ENCODE peak calls at places on chromosomes 11 and 22, in eight cellular contexts. B is right lobe of liver, D is A549, C is heart left ventricle, X is spleen, T is sigmoid colon, J is upper lobe of left lung, R is ovary. N is an unnamed sample.

GRCh38 chr11:131534611-131535010 is 164.2 kb downstream of the NTM start:
- DNase-seq in J (no peak), D (no peak), C (no peak), X (no peak), T (no peak), R (no peak), B (no peak), N (no peak)

GRCh38 chr11:93908689-93909088 is 58.3 kb upstream of the VSTM5 start:
- DNase-seq in T (no peak), R (no peak), J (no peak), X (no peak), C (no peak), D (peak), B (no peak), N (no peak)

GRCh38 chr11:48018561-48019229 is 38.3 kb downstream of the PTPRJ start:
- DNase-seq in T (no peak), J (no peak), C (no peak), D (no peak), X (peak), R (no peak), B (no peak), N (no peak)

GRCh38 chr22:36741204-36741793 is 34.6 kb downstream of the IFT27 start:
- DNase-seq in B (no peak), T (peak), J (no peak), X (no peak), R (no peak), C (no peak), D (peak), N (no peak)

GRCh38 chr22:46390652-46391301 is 55.3 kb downstream of the TRMU start:
- DNase-seq in T (no peak), R (peak), C (peak), J (no peak), B (peak), X (no peak), D (no peak), N (no peak)

GRCh38 chr11:5992604-5993251 is 5.9 kb upstream of the OR52L1 start:
- DNase-seq in D (peak), B (no peak), J (no peak), R (no peak), C (no peak), T (no peak), X (no peak), N (no peak)

GRCh38 chr22:33325232-33326004 is 267.2 kb upstream of the SYN3 start:
- DNase-seq in J (no peak), R (no peak), B (no peak), X (no peak), T (no peak), C (no peak), D (no peak), N (no peak)

GRCh38 chr22:30192427-30192826 is 54.1 kb downstream of the LIF start:
- DNase-seq in X (no peak), D (no peak), J (no peak), C (no peak), R (no peak), B (no peak), T (no peak), N (no peak)

GRCh38 chr11:94740083-94740974 is 27.8 kb upstream of the AMOTL1 start:
- DNase-seq in D (no peak), R (peak), J (no peak), T (peak), B (peak), C (peak), X (no peak), N (peak)

GRCh38 chr11:35223429-35223828 is 84.5 kb downstream of the CD44 start:
- DNase-seq in X (no peak), T (peak), J (no peak), D (no peak), R (no peak), B (no peak), C (no peak), N (peak)

GRCh38 chr11:121467965-121468364 is 15.2 kb upstream of the SORL1-AS1 start:
- DNase-seq in J (peak), B (no peak), R (no peak), T (no peak), C (no peak), X (no peak), D (no peak), N (peak)

GRCh38 chr22:49281467-49282340 is 546.0 kb downstream of the BRD1 start:
- DNase-seq in C (no peak), B (no peak), T (no peak), J (no peak), R (no peak), X (peak), D (peak), N (no peak)

GRCh38 chr11:7890417-7891179 is 40.5 kb downstream of the OR10A6 start:
- DNase-seq in D (no peak), T (no peak), C (no peak), X (no peak), J (no peak), R (no peak), B (no peak), N (no peak)

GRCh38 chr11:2813141-2813908 is 72.2 kb downstream of the CDKN1C start:
- DNase-seq in B (no peak), T (no peak), C (peak), D (no peak), X (peak), R (no peak), J (no peak), N (no peak)

GRCh38 chr22:18068381-18068988 is 9.3 kb upstream of the PEX26 start:
- DNase-seq in R (no peak), J (no peak), B (no peak), X (no peak), C (peak), T (no peak), D (no peak), N (peak)

GRCh38 chr11:47326198-47326597 is 26.3 kb downstream of the MYBPC3 start:
- DNase-seq in J (peak), C (peak), R (no peak), B (no peak), X (no peak), T (peak), D (no peak), N (no peak)

GRCh38 chr11:77082838-77083552 is 16.2 kb downstream of the CAPN5 start:
- DNase-seq in D (no peak), X (peak), T (peak), J (peak), C (peak), B (peak), R (peak), N (no peak)

GRCh38 chr11:134071306-134071705 is 2.4 kb downstream of the JAM3 start:
- DNase-seq in R (no peak), X (no peak), C (no peak), J (no peak), T (no peak), B (no peak), D (no peak), N (no peak)

GRCh38 chr11:74418509-74418895 is 20.3 kb upstream of the PGM2L1 start:
- DNase-seq in X (no peak), J (no peak), C (no peak), D (peak), T (no peak), R (no peak), B (no peak), N (no peak)

GRCh38 chr11:108967571-108967970 is 302.7 kb downstream of the DDX10 start:
- DNase-seq in R (no peak), T (peak), C (peak), B (no peak), D (no peak), X (no peak), J (no peak), N (peak)

GRCh38 chr11:86577663-86578636 is 94.5 kb downstream of the ME3 start:
- DNase-seq in X (peak), T (peak), B (peak), J (peak), C (peak), R (peak), D (peak), N (peak)

GRCh38 chr11:92397356-92397755 is 172.7 kb downstream of the FAT3 start:
- DNase-seq in D (no peak), R (no peak), X (no peak), C (no peak), B (no peak), J (no peak), T (no peak), N (no peak)

GRCh38 chr11:72890881-72891280 is 76.7 kb downstream of the ATG16L2 start:
- DNase-seq in J (no peak), X (no peak), C (no peak), R (no peak), B (no peak), D (no peak), T (no peak), N (no peak)

GRCh38 chr22:19105867-19106802 is 16.1 kb downstream of the DGCR2 start:
- DNase-seq in T (peak), R (no peak), D (no peak), J (peak), C (no peak), X (no peak), B (no peak), N (no peak)

GRCh38 chr11:46489668-46490560 is 98.3 kb upstream of the CHRM4 start:
- DNase-seq in X (no peak), C (no peak), B (no peak), J (no peak), D (peak), R (no peak), T (no peak), N (no peak)

GRCh38 chr11:122045181-122045586 is 70.8 kb downstream of the BLID start:
- DNase-seq in B (no peak), J (no peak), R (no peak), T (no peak), D (peak), C (no peak), X (no peak), N (no peak)

GRCh38 chr11:72243567-72244316 is at the start of gene PHOX2A:
- DNase-seq in X (no peak), J (peak), T (no peak), C (no peak), D (no peak), B (no peak), R (no peak), N (no peak)

GRCh38 chr11:2769779-2770555 is 70.2 kb upstream of the KCNQ1OT1 start:
- DNase-seq in R (peak), C (peak), B (peak), X (peak), T (peak), J (peak), D (no peak), N (no peak)

GRCh38 chr11:57646756-57647303 is 2.9 kb downstream of the YPEL4 start:
- DNase-seq in X (no peak), T (no peak), J (no peak), C (no peak), B (no peak), D (no peak), R (no peak), N (no peak)

GRCh38 chr22:47324435-47324990 is 562.1 kb downstream of the TBC1D22A start:
- DNase-seq in B (no peak), D (no peak), T (no peak), R (no peak), X (no peak), J (peak), C (no peak), N (no peak)

GRCh38 chr11:7690648-7691047 is 15.6 kb downstream of the OVCH2 start:
- DNase-seq in T (no peak), R (no peak), B (no peak), J (no peak), D (no peak), C (no peak), X (no peak), N (no peak)

GRCh38 chr11:47377571-47378010 is 756 bp downstream of the SPI1 start:
- DNase-seq in B (no peak), T (no peak), J (no peak), D (no peak), C (no peak), X (peak), R (no peak), N (no peak)

GRCh38 chr22:40586781-40587180 is 49.7 kb downstream of the MRTFA start:
- DNase-seq in C (no peak), R (no peak), B (no peak), X (no peak), T (no peak), J (no peak), D (no peak), N (no peak)

GRCh38 chr11:126158054-126158791 is 53.2 kb downstream of the RPUSD4 start:
- DNase-seq in T (no peak), D (no peak), J (no peak), C (no peak), B (no peak), X (peak), R (no peak), N (no peak)

GRCh38 chr11:64035581-64035980 is at the start of gene FLRT1:
- DNase-seq in T (no peak), X (no peak), R (no peak), J (no peak), C (no peak), D (no peak), B (no peak), N (no peak)

GRCh38 chr11:102111011-102111786 is 952 bp downstream of the YAP1 start:
- DNase-seq in B (peak), R (peak), C (peak), X (no peak), T (peak), D (peak), J (peak), N (peak)
- TF ChIP-seq POLR2A in B (no peak), R (no peak), C (no peak), X (no peak), T (peak), D (no peak), J (no peak), N (peak)

DNA sequence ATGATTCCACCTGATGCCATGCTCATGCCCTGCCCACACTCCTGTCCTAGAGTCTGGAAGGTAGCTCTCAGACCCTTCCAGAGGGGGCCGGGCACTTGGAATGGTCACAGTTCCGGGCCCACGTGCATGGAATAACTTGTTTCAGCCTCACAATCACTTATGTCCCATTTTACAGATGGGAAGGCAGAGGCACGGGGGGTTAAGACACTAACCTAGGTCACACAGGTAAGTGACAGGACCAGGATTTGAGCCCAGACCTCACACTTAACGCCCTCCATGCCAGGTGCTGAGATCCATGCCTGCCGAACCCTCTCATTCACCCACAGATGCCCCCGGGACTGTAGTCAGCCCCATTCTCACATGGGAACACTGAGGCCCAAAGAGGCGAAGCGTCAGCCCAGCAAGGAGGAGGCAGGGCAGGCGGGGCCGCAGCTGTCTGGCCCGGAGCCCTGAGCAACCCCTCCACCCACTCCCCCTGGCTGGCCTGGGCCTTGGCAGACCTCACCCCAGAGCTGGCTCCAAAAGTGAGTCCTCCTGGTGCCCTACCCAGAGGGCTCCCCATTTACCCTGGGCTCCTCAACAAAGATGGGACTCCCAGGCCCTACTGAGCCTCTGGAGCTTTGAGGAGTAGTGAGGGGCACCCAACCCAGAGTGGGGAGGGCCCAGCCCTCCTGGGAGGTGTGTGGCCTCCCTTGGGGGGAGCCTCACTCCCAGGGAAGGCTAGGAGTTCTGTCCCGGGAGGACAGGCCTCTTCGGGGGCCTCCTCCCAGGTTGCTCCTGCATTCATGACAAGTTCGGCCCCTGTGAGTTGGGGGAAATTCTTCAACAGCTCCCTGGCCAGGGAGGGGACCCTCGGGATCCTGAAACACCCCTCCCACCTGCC is 2.4 kb upstream of the ALDH3B1 start:
- DNase-seq in C (peak), B (peak), T (peak), X (no peak), R (no peak), J (no peak), D (no peak), N (no peak)
- H3K27ac ChIP-seq in C (no peak), B (no peak), T (no peak), X (peak), R (no peak), J (peak), D (peak), N (no peak)

DNA sequence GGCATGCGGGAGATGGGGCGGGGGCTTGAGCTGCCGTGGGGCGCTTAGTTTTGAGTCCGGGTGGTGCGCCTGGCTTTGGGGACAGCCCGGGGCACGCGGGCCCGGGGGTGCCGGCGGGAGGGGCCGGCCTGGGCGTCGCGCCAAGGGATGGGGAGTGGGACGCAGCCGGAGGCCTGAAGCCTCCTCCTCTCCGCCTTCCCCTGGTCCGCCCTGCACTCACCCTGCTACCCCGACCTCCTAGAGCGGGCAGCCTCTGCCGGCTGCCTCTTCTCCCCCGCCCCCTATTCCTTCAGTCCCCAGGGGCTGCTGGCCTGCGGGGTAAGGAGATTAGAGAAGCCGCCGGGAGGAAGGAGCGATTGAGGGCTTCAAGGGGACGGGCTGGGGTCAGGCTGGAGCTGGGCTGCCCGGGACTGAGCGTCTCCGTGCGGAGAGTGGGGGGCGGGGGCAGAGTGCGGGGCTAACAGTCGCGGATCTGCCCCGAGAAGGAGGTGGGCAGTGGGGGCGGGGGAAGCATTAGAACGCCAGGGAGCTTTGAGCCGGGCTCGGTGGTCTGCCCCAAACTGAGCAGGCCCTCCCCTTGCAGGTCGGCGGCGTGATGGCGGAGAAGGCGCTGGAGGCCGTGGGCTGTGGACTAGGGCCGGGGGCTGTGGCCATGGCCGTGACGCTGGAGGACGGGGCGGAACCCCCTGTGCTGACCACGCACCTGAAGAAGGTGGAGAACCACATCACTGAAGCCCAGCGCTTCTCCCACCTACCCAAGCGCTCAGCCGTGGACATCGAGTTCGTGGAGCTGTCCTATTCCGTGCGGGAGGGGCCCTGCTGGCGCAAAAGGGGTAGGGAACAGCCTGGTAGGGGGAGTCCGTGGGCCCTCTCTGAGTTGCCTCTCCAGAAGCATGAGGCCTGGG is 771 bp downstream of the ABCG4 start:
- DNase-seq in D (no peak), C (no peak), T (no peak), B (no peak), R (no peak), J (no peak), X (no peak), N (no peak)
- H3K4me3 ChIP-seq in D (peak), C (peak), T (peak), B (peak), R (peak), J (peak), X (peak), N (peak)

GRCh38 chr22:20490941-20491307 is 4.7 kb downstream of the KLHL22 start:
- DNase-seq in R (no peak), J (no peak), T (no peak), X (no peak), C (no peak), B (no peak), D (no peak), N (no peak)
- TF ChIP-seq POLR2A in R (no peak), J (no peak), T (no peak), X (no peak), C (no peak), B (no peak), D (no peak), N (no peak)

GRCh38 chr11:117220999-117221774 is 10.7 kb downstream of the PCSK7 start:
- DNase-seq in D (no peak), J (no peak), R (peak), X (no peak), B (no peak), T (peak), C (peak), N (peak)

GRCh38 chr11:117222991-117223740 is 8.7 kb downstream of the PCSK7 start:
- DNase-seq in R (peak), D (no peak), C (no peak), X (no peak), J (no peak), B (peak), T (peak), N (peak)

GRCh38 chr11:117219995-117220394 is 11.9 kb downstream of the PCSK7 start:
- DNase-seq in C (no peak), X (no peak), J (no peak), D (no peak), B (no peak), T (peak), R (no peak), N (no peak)

GRCh38 chr11:117220568-117220967 is 11.3 kb downstream of the PCSK7 start:
- DNase-seq in D (no peak), R (peak), B (no peak), J (no peak), T (peak), X (no peak), C (peak), N (peak)

DNA sequence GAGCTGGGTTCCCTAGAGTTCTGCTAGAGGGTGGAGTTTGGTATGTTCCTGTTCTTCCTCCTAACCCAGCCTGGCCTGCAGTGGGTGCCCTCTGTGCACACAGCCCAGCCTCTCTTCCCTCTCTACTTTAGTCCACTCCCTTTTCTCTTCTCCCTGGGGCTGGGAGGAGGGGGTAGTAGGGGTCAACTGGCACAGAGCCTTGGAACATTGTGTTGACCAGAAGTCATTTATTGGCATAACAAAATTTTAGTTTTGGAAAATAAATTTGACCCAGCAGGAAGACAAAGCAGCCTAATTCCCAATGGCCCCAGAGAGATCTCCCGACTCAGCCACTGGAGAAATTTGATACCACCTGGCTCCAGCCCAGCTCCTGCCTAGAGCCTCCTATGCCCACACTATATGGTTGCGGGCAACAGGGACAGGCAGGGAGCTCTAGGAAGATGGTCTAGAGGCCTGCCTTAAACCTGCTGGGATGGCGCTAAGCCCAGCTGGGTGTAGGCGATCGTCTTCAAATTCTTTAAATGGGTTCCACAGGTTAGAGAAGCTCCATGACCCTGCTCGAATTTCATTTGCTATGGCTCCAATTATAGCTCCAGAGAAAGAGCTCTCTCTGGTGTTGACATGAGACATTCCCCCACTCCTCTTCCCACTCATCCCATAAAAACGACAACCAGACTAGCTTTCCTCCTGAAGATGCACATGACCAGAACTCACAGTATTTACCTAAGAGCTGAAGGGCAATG is 9.9 kb downstream of the PCSK7 start:
- DNase-seq in X (no peak), D (no peak), R (peak), T (peak), C (no peak), B (peak), J (no peak), N (peak)
- H3K27ac ChIP-seq in X (peak), D (no peak), R (peak), T (peak), C (peak), B (no peak), J (peak), N (peak)

N was measured in uterus.